ENCODE peak calls at places on chromosomes 2 and 18, in seven cellular contexts. A is transverse colon, J is endothelial cell of umbilical vein, T is sigmoid colon, R is ovary, H is osteocyte, U is cardiac fibroblast. I is an unnamed sample.

GRCh38 chr18:3088044-3088443 is 75.1 kb upstream of the LPIN2 start:
- DNase-seq in J (no peak), U (no peak), H (no peak), R (no peak), A (no peak), T (no peak), I (no peak)

GRCh38 chr18:56869189-56869777 is 218.1 kb downstream of the WDR7 start:
- DNase-seq in A (no peak), J (peak), U (peak), T (no peak), H (no peak), R (no peak), I (peak)

GRCh38 chr2:80395251-80395650 is 90.7 kb upstream of the LRRTM1 start:
- DNase-seq in R (no peak), H (no peak), A (no peak), U (no peak), T (no peak), J (no peak), I (no peak)

GRCh38 chr2:63743170-63743975 is 98.3 kb upstream of the UGP2 start:
- DNase-seq in U (no peak), H (no peak), J (no peak), A (no peak), T (no peak), R (no peak), I (no peak)

GRCh38 chr2:36433311-36434217 is 78.0 kb downstream of the CRIM1 start:
- DNase-seq in U (peak), T (peak), A (peak), R (peak), H (no peak), J (no peak), I (no peak)

GRCh38 chr2:152864601-152865000 is 146.2 kb downstream of the ARL6IP6 start:
- DNase-seq in R (no peak), U (no peak), A (no peak), J (no peak), T (no peak), H (no peak), I (no peak)

GRCh38 chr2:95158891-95159619 is 593 bp downstream of the ZNF514 start:
- DNase-seq in A (peak), J (peak), T (peak), H (no peak), R (peak), U (peak), I (peak)

GRCh38 chr18:34695300-34695699 is 14.8 kb upstream of the DTNA start:
- DNase-seq in H (no peak), A (no peak), U (no peak), R (no peak), T (no peak), J (no peak), I (no peak)

GRCh38 chr2:15940661-15941482 is 522 bp downstream of the MYCN start:
- DNase-seq in A (no peak), J (peak), H (no peak), T (no peak), R (no peak), U (no peak), I (no peak)

GRCh38 chr2:222851956-222852617 is 8.7 kb upstream of the ACSL3 start:
- DNase-seq in J (no peak), U (no peak), A (no peak), R (no peak), H (no peak), T (no peak), I (no peak)

GRCh38 chr2:71154798-71155197 is 24.4 kb downstream of the MPHOSPH10 start:
- DNase-seq in T (no peak), H (no peak), U (no peak), A (peak), R (no peak), J (no peak), I (peak)

GRCh38 chr18:25005602-25006375 is 346.2 kb downstream of the ZNF521 start:
- DNase-seq in T (no peak), A (no peak), R (no peak), J (peak), H (no peak), U (no peak), I (no peak)

GRCh38 chr2:12321017-12321641 is 395.6 kb upstream of the TRIB2 start:
- DNase-seq in T (peak), R (peak), U (peak), J (no peak), H (no peak), A (no peak), I (no peak)

GRCh38 chr2:3563521-3563976 is 5.4 kb upstream of the RNASEH1 start:
- DNase-seq in U (no peak), A (no peak), H (no peak), J (no peak), T (no peak), R (no peak), I (no peak)

GRCh38 chr18:39485696-39486095 is 1920.1 kb upstream of the CELF4 start:
- DNase-seq in A (no peak), J (no peak), U (peak), H (no peak), T (no peak), R (no peak), I (no peak)

GRCh38 chr18:39489426-39489825 is 1923.8 kb upstream of the CELF4 start:
- DNase-seq in H (no peak), T (no peak), A (no peak), J (no peak), R (no peak), U (peak), I (no peak)

GRCh38 chr18:39487932-39488331 is 1922.3 kb upstream of the CELF4 start:
- DNase-seq in T (no peak), A (no peak), H (no peak), R (no peak), U (no peak), J (no peak), I (no peak)

GRCh38 chr18:39481281-39481680 is 1915.7 kb upstream of the CELF4 start:
- DNase-seq in T (no peak), R (no peak), H (no peak), A (no peak), J (no peak), U (no peak), I (no peak)

GRCh38 chr18:39486268-39486667 is 1920.7 kb upstream of the CELF4 start:
- DNase-seq in U (no peak), A (no peak), J (no peak), H (no peak), R (no peak), T (no peak), I (no peak)
- TF ChIP-seq CTCF in U (no peak), A (no peak), J (no peak), H (peak), R (no peak), T (no peak), I (no peak)

DNA sequence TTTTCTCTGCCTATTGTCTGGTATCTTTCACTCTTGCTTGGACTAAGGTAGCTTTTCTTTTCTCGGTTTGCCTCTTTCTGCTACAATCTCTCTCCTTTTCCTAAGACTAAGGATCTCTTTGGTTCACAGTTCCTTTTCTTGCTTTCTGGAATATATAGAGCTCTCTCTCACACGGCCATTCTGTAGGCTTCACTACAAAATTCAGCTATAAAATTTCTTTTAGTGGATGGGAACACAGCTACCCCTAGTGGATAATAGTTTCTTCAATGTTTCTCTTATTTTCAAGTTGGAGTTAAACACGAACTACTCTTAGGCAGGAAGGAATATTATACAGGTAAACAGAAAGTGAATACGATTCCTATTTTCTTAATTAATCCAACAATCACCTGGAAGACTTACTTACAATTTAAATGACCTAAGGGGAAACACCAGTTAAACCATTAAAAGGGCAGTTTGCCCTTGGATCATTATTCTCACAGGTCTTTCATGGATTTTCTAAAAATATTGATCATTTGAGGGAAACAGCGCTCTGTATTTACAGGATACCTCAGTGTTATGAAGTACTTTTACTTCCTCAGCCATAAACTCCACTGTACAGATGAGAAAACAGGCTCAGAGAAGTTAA is 140.5 kb downstream of the LRP2 start:
- DNase-seq in R (no peak), U (peak), H (no peak), A (no peak), T (no peak), J (peak), I (no peak)
- TF ChIP-seq CTCF in R (no peak), U (peak), H (peak), A (peak), T (peak), J (peak), I (peak)

GRCh38 chr2:196431076-196431475 is 208.4 kb upstream of the CCDC150 start:
- DNase-seq in A (no peak), U (no peak), T (no peak), R (no peak), H (no peak), J (peak), I (no peak)

GRCh38 chr2:196435189-196435588 is 204.3 kb upstream of the CCDC150 start:
- DNase-seq in R (no peak), U (peak), A (no peak), T (no peak), H (no peak), J (peak), I (no peak)

GRCh38 chr2:196433116-196433515 is 206.4 kb upstream of the CCDC150 start:
- DNase-seq in T (no peak), J (no peak), U (no peak), H (no peak), A (no peak), R (no peak), I (no peak)

GRCh38 chr2:196434217-196434616 is 205.3 kb upstream of the CCDC150 start:
- DNase-seq in R (no peak), H (no peak), U (no peak), A (no peak), J (peak), T (no peak), I (no peak)

DNA sequence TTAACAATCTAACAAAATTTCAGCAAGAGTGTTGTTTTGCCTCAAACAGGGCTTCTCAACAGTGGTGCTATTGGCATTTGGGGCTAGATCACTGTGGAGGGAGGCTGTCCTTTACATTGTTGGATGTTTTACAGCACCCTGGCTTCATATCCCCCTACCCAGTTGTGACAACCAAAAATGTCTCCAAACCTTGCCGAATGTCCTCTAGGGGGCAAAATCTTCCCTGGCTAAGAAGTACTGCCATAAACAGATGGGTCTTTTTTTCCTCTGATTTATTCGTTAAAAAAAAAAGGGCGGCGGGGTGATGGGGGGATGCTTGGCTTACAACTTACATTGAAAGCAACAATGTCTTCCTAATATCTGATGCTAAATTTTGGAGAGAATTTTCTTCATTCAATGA is 207.6 kb upstream of the CCDC150 start:
- DNase-seq in J (peak), T (no peak), H (no peak), R (no peak), A (no peak), U (peak), I (peak)
- TF ChIP-seq CTCF in J (peak), T (no peak), H (peak), R (no peak), A (no peak), U (peak), I (peak)

DNA sequence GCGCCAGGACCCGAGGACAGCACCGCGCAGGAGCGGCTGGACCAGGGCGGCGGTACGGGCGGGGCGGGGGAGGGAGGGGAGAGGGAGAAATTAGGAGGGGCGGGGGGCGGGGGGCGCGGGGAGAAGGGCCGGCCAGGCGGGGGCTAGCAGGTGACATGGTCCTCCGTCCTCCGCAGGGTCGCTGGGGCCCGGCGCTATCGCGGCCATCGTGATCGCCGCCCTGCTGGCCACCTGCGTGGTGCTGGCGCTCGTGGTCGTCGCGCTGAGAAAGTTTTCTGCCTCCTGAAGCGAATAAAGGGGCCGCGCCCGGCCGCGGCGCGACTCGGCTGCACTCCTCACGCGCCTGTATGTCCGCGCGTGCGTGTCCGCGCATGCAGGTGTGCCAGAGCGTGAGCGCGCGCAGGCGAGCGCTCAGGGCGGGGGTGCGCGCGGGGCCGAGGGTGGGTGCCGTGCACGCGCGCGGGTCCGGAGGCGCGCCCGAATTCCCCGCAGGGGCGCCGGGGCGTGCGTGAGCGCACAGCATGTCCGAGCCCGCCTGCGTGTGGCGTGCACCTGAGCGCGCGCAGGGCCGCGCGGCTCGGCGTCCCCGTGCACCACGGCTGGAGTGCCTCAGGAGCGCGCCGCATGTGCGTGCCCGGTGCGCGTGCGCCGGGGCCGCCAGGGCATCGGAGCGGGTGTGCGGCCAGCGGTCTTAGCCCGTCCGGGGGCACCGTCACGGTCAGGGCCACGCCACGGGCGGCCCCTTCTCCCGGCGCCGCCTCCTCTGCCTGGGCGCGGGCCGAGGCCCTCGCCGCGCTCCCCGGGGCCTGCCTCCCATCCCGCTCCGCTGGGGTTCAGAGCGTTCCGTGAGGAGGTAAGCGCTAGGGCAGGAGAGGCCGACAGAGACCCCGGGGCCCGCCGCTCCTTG is 6.3 kb downstream of the SNORC start:
- DNase-seq in A (peak), U (no peak), R (no peak), J (no peak), T (peak), H (no peak), I (peak)
- TF ChIP-seq CTCF in A (no peak), U (no peak), R (no peak), J (peak), T (no peak), H (peak), I (peak)

GRCh38 chr2:76050196-76050595 is 339.5 kb upstream of the GCFC2 start:
- DNase-seq in T (no peak), U (no peak), A (no peak), J (no peak), H (no peak), R (no peak), I (no peak)
- TF ChIP-seq CTCF in T (no peak), U (no peak), A (no peak), J (no peak), H (no peak), R (no peak), I (no peak)

DNA sequence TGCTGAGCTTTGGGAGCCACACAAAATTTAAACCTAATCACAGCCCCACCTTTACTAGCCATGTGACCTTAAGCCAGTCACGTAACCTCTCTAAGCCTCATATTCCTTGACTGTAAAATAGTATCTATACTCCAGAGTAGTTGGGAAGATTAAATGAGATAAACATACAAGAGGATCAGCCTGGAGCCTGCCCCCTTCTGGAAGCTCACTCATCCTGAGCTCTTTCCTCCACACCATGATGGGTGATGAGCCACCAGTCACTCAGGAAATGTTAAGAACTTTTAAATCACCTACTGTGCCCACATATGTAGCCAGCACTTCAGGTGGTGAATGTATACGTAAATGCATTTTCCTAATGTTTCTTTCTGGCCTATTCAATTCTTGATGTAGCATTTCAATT is 195.9 kb upstream of the DDX18 start:
- DNase-seq in R (no peak), A (no peak), U (no peak), T (no peak), H (no peak), J (no peak), I (no peak)
- TF ChIP-seq CTCF in R (no peak), A (no peak), U (no peak), T (no peak), H (no peak), J (no peak), I (no peak)

DNA sequence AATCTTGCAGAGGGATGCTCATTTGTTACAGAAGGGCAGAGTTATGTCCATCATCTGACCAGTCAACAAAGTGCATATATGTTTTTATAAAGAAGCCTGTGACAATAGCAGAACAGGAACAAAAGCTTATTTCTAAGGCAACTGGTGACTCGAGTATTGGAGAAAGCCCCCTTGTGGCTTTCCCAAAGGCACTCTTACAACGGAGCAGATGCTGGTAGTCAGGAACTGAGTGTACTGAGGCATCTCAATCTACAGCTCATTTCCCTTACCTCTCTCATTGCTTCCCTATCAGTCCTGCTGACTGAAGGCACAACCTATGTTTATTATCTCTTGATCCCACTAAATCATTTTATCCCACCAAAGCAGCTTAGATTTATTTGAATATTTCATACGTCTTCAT is 557.1 kb upstream of the CHAC2 start:
- DNase-seq in A (no peak), J (no peak), T (no peak), H (no peak), R (no peak), U (peak), I (no peak)
- TF ChIP-seq CTCF in A (no peak), J (no peak), T (no peak), H (peak), R (no peak), U (peak), I (no peak)